ENCODE peak calls at places on chromosome 2, in four cellular contexts. P, E, F and D are unnamed samples.

GRCh38 chr2:148201075-148202004 is 180.4 kb downstream of the MBD5 start:
- DNase-seq in P (peak; percentile 22), E (no peak), F (peak; percentile 87), D (peak; percentile 9)

GRCh38 chr2:43569921-43570320 is 25.9 kb downstream of the THADA start:
- DNase-seq in P (no peak), E (peak; percentile 57), F (no peak), D (no peak)

GRCh38 chr2:10575566-10576300 is 114.0 kb downstream of the NOL10 start:
- DNase-seq in P (no peak), E (no peak), F (no peak), D (peak; percentile 41)

GRCh38 chr2:237935740-237936452 is 30.9 kb upstream of the UBE2F start:
- DNase-seq in P (no peak), E (no peak), F (no peak), D (no peak)

GRCh38 chr2:21268197-21268870 is 144.6 kb downstream of the TDRD15 start:
- DNase-seq in P (no peak), E (no peak), F (no peak), D (no peak)

GRCh38 chr2:232372231-232373208 is 6.0 kb upstream of the ALPP start:
- DNase-seq in P (peak; percentile 2), E (no peak), F (no peak), D (no peak)

GRCh38 chr2:68612765-68613519 is 30.4 kb upstream of the PROKR1 start:
- DNase-seq in P (no peak), E (no peak), F (no peak), D (no peak)

GRCh38 chr2:42924436-42924897 is 132.1 kb upstream of the HAAO start:
- DNase-seq in P (no peak), E (no peak), F (no peak), D (no peak)

GRCh38 chr2:133733856-133734255 is 165.6 kb upstream of the NCKAP5 start:
- DNase-seq in P (no peak), E (no peak), F (no peak), D (no peak)

GRCh38 chr2:39136799-39137198 is 15.9 kb upstream of the SOS1 start:
- DNase-seq in P (no peak), E (no peak), F (no peak), D (no peak)

GRCh38 chr2:20449501-20450200 is 2.8 kb downstream of the RHOB start:
- DNase-seq in P (no peak), E (no peak), F (peak; percentile 79), D (peak; percentile 49)

GRCh38 chr2:158412206-158412605 is 44.3 kb downstream of the CCDC148 start:
- DNase-seq in P (no peak), E (no peak), F (peak; percentile 50), D (no peak)

GRCh38 chr2:6866239-6866745 is 585 bp upstream of the CMPK2 start:
- DNase-seq in P (peak; percentile 60), E (peak; percentile 17), F (peak; percentile 24), D (peak; percentile 44)
- TF ChIP-seq PBX3 in P (no peak), E (no peak), F (no peak), D (no peak)

GRCh38 chr2:240703417-240704341 is 12.0 kb downstream of the AQP12A start:
- DNase-seq in P (no peak), E (no peak), F (no peak), D (no peak)

GRCh38 chr2:240707046-240707756 is 15.5 kb downstream of the AQP12A start:
- DNase-seq in P (no peak), E (no peak), F (no peak), D (no peak)

GRCh38 chr2:240705204-240705781 is 13.6 kb downstream of the AQP12A start:
- DNase-seq in P (no peak), E (no peak), F (no peak), D (no peak)

GRCh38 chr2:240702640-240703011 is 11.0 kb downstream of the AQP12A start:
- DNase-seq in P (no peak), E (no peak), F (no peak), D (no peak)

GRCh38 chr2:240704651-240705050 is 13.0 kb downstream of the AQP12A start:
- DNase-seq in P (no peak), E (no peak), F (no peak), D (no peak)
- TF ChIP-seq PBX3 in P (no peak), E (no peak), F (no peak), D (no peak)

GRCh38 chr2:23324281-23324680 is 60.7 kb upstream of the KLHL29 start:
- DNase-seq in P (no peak), E (no peak), F (no peak), D (no peak)

GRCh38 chr2:23326322-23326721 is 58.7 kb upstream of the KLHL29 start:
- DNase-seq in P (no peak), E (no peak), F (no peak), D (no peak)

GRCh38 chr2:23335550-23335949 is 49.4 kb upstream of the KLHL29 start:
- DNase-seq in P (no peak), E (no peak), F (no peak), D (no peak)

GRCh38 chr2:23327897-23328296 is 57.1 kb upstream of the KLHL29 start:
- DNase-seq in P (peak; percentile 63), E (no peak), F (no peak), D (no peak)

GRCh38 chr2:23330214-23330613 is 54.8 kb upstream of the KLHL29 start:
- DNase-seq in P (no peak), E (no peak), F (no peak), D (peak; percentile 52)
- TF ChIP-seq PBX3 in P (no peak), E (no peak), F (no peak), D (no peak)

DNA sequence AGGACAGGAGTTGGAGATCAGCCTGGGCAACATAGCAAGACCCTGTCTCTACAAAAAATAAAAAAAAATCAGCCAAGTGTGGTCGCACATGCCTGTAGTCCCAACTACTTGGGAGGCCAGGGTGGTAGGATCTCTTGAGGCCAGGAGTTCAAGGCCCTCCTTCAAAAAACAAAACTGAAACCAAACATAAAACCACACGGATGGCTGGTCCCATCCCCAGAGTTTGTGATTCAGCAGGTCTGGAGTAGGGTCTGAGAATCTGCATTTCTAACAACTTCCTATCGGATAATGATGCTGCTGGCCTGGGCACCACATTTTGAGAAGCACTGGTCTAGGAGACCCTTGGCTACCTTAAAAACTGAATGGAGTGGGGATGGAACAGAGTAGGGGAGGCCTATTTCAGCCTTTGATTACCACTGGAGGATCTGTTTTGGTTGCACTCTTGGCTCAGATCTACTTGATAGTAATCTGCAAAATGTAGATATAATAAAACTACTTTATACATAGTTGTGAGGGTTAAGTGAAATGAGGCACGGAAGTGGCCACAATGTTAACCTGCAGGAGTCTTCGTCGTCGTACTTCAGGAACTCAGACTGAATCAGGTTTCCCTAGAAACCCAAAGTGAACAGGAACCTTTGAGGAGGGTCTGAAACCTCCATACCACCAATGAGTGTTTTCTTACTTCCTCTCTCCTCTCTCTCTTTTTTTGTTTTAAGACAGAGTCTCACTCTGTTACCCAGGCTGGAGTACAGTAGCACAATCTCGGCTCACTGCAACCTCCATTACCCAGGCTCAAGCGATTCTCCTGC is 25.5 kb upstream of the NFE2L2 start:
- DNase-seq in P (no peak), E (peak; percentile 46), F (no peak), D (no peak)
- TF ChIP-seq PBX3 in P (no peak), E (no peak), F (no peak), D (no peak)

GRCh38 chr2:166628478-166629136 is 134.6 kb upstream of the SCN7A start:
- DNase-seq in P (no peak), E (no peak), F (no peak), D (no peak)

GRCh38 chr2:166627893-166628292 is 133.8 kb upstream of the SCN7A start:
- DNase-seq in P (no peak), E (no peak), F (no peak), D (no peak)

DNA sequence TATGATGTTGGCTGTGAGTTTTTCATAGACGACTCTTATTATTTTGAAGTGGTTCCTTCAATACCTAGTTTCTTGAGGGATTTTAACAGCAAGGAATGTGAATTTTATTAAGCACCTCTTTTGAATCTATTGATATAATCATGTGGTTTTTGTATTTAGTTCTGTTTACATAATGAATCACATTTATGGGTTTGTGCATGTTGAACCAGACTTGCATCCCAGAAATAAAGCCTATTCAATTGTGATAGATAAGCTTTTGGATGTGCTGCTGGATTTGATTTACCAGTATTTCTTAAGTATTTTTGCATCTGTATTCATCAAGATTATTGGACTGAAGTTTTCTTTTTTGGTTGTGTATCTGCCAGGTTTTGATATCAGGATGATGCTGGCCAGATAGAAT is 131.6 kb upstream of the SCN7A start:
- DNase-seq in P (no peak), E (no peak), F (no peak), D (no peak)
- TF ChIP-seq PBX3 in P (no peak), E (no peak), F (no peak), D (no peak)

GRCh38 chr2:37472959-37473358 is 128.5 kb downstream of the QPCT start:
- DNase-seq in P (no peak), E (no peak), F (no peak), D (no peak)
- TF ChIP-seq PBX3 in P (peak; percentile 74), E (no peak), F (no peak), D (no peak)